ENCODE peak calls at places on chromosomes 16 and 17, in six cellular contexts. E is AG20443; T is activated CD4-positive, alpha-beta T cell treated with anti-CD3 and anti-CD28 coated beads for 24 hours; Q is AG08396; U is central memory CD4-positive, alpha-beta T cell; B is SW480. Z is an unnamed sample.

GRCh38 chr17:12659500-12659899 is 6.2 kb upstream of the MYOCD start:
- DNase-seq in E (peak; percentile 29), T (no peak), Q (peak; percentile 25), U (no peak), B (no peak), Z (peak; percentile 5)

GRCh38 chr16:1156111-1156982 is 3.4 kb downstream of the CACNA1H start:
- DNase-seq in E (peak; percentile 38), T (no peak), Q (no peak), U (no peak), B (no peak), Z (no peak)

GRCh38 chr17:39822051-39822450 is 42.1 kb downstream of the IKZF3 start:
- DNase-seq in E (no peak), T (no peak), Q (no peak), U (no peak), B (no peak), Z (no peak)

GRCh38 chr16:83653785-83654184 is 154.0 kb upstream of the HSBP1 start:
- DNase-seq in E (peak; percentile 40), T (no peak), Q (no peak), U (no peak), B (no peak), Z (peak; percentile 33)

GRCh38 chr17:65181237-65182061 is 44.3 kb downstream of the RGS9 start:
- DNase-seq in E (no peak), T (peak; percentile 33), Q (no peak), U (no peak), B (no peak), Z (no peak)

GRCh38 chr17:45101883-45102811 is 30.2 kb downstream of the PLCD3 start:
- DNase-seq in E (no peak), T (no peak), Q (no peak), U (no peak), B (no peak), Z (no peak)

GRCh38 chr17:1727876-1728630 is 3.5 kb downstream of the WDR81 start:
- DNase-seq in E (no peak), T (no peak), Q (no peak), U (no peak), B (no peak), Z (no peak)

GRCh38 chr16:78118469-78119025 is 19.1 kb downstream of the WWOX start:
- DNase-seq in E (no peak), T (no peak), Q (no peak), U (no peak), B (no peak), Z (no peak)

GRCh38 chr17:58066409-58066808 is 16.8 kb upstream of the DYNLL2 start:
- DNase-seq in E (no peak), T (no peak), Q (no peak), U (no peak), B (no peak), Z (no peak)

GRCh38 chr17:65617496-65617895 is 56.0 kb upstream of the AXIN2 start:
- DNase-seq in E (no peak), T (no peak), Q (no peak), U (no peak), B (no peak), Z (no peak)

GRCh38 chr16:65698943-65699342 is 577.1 kb upstream of the CDH11 start:
- DNase-seq in E (peak; percentile 28), T (no peak), Q (no peak), U (no peak), B (no peak), Z (peak; percentile 45)

GRCh38 chr16:4914528-4915225 is 22.3 kb downstream of the PPL start:
- DNase-seq in E (no peak), T (no peak), Q (no peak), U (no peak), B (no peak), Z (no peak)

GRCh38 chr17:19928299-19928698 is 49.3 kb downstream of the AKAP10 start:
- DNase-seq in E (no peak), T (no peak), Q (no peak), U (no peak), B (no peak), Z (no peak)

GRCh38 chr17:62653831-62654829 is 26.7 kb downstream of the MRC2 start:
- DNase-seq in E (peak; percentile 90), T (no peak), Q (peak; percentile 82), U (no peak), B (no peak), Z (peak; percentile 87)

GRCh38 chr17:73784015-73784603 is 139.9 kb upstream of the SDK2 start:
- DNase-seq in E (no peak), T (no peak), Q (no peak), U (no peak), B (no peak), Z (no peak)

Z was measured in AG08395.